ENCODE peak calls at places on chromosomes 13 and 19, in ten cellular contexts. R, J, G, E, P, A, L, H, W and X are unnamed samples.

GRCh38 chr19:13987101-13987890 is 18.8 kb downstream of the RFX1 start:
- DNase-seq in A (no peak), J (no peak), R (no peak), P (no peak), L (no peak), E (no peak), G (peak), W (peak), H (peak), X (no peak)

GRCh38 chr13:19597523-19597922 is 35.9 kb upstream of the MPHOSPH8 start:
- DNase-seq in G (no peak), P (no peak), A (no peak), W (no peak), R (no peak), L (no peak), E (no peak), J (no peak), H (no peak), X (no peak)

GRCh38 chr19:54186934-54187381 is 2.4 kb downstream of the MBOAT7 start:
- DNase-seq in R (peak), J (no peak), G (peak), H (peak), A (no peak), L (no peak), E (no peak), W (no peak), P (no peak), X (no peak)

GRCh38 chr19:35395762-35396199 is 24.9 kb downstream of the GPR42 start:
- DNase-seq in R (peak), J (no peak), E (no peak), P (no peak), A (no peak), H (peak), W (no peak), G (peak), L (peak), X (no peak)

GRCh38 chr19:9352505-9352904 is 10.3 kb upstream of the ZNF177 start:
- DNase-seq in W (no peak), J (no peak), L (no peak), E (no peak), G (no peak), A (no peak), H (no peak), P (no peak), R (no peak), X (no peak)

GRCh38 chr13:72651196-72651595 is 76.2 kb downstream of the MZT1 start:
- DNase-seq in E (no peak), A (no peak), P (no peak), L (no peak), J (no peak), H (no peak), R (no peak), G (no peak), W (no peak), X (peak)

GRCh38 chr13:105497597-105497996 is 1037.9 kb downstream of the EFNB2 start:
- DNase-seq in J (no peak), A (no peak), H (no peak), L (no peak), W (no peak), E (no peak), R (no peak), P (no peak), G (no peak), X (no peak)

GRCh38 chr13:60572003-60572792 is 175.2 kb downstream of the TDRD3 start:
- DNase-seq in L (peak), W (no peak), R (no peak), H (no peak), P (peak), J (no peak), E (no peak), G (no peak), A (no peak), X (no peak)

GRCh38 chr13:76886292-76887061 is at the start of gene KCTD12:
- DNase-seq in J (peak), H (peak), L (peak), P (peak), W (peak), E (peak), A (peak), G (peak), R (peak), X (peak)